ENCODE peak calls at places on chromosome 7, in six cellular contexts. One of them, this sample, is unnamed.

GRCh38 chr7:151286148-151286547 is 37.7 kb upstream of the SMARCD3 start:
- DNase-seq in NCI-H1105 treated with DMSO at 0.1 percent for 48 hours: no peak
- DNase-seq in fibroblast of mammary gland: no peak
- DNase-seq in smooth muscle cell of the brain vasculature: no peak
- DNase-seq in cardiac muscle cell: no peak
- DNase-seq in NCI-H1436: no peak
- DNase-seq in this sample: no peak

GRCh38 chr7:106086062-106086461 is 26.1 kb downstream of the SYPL1 start:
- DNase-seq in NCI-H1105 treated with DMSO at 0.1 percent for 48 hours: no peak
- DNase-seq in fibroblast of mammary gland: no peak
- DNase-seq in smooth muscle cell of the brain vasculature: no peak
- DNase-seq in cardiac muscle cell: no peak
- DNase-seq in NCI-H1436: no peak
- DNase-seq in this sample: no peak

GRCh38 chr7:95910341-95910740 is 138.0 kb downstream of the DYNC1I1 start:
- DNase-seq in NCI-H1105 treated with DMSO at 0.1 percent for 48 hours: no peak
- DNase-seq in fibroblast of mammary gland: no peak
- DNase-seq in smooth muscle cell of the brain vasculature: no peak
- DNase-seq in cardiac muscle cell: no peak
- DNase-seq in NCI-H1436: no peak
- DNase-seq in this sample: no peak

GRCh38 chr7:91126762-91127161 is 137.5 kb upstream of the FZD1 start:
- DNase-seq in NCI-H1105 treated with DMSO at 0.1 percent for 48 hours: no peak
- DNase-seq in fibroblast of mammary gland: no peak
- DNase-seq in smooth muscle cell of the brain vasculature: no peak
- DNase-seq in cardiac muscle cell: no peak
- DNase-seq in NCI-H1436: no peak
- DNase-seq in this sample: no peak

GRCh38 chr7:150901160-150902035 is 49.1 kb downstream of the AOC1 start:
- DNase-seq in NCI-H1105 treated with DMSO at 0.1 percent for 48 hours: peak; percentile 54
- DNase-seq in fibroblast of mammary gland: no peak
- DNase-seq in smooth muscle cell of the brain vasculature: no peak
- DNase-seq in cardiac muscle cell: no peak
- DNase-seq in NCI-H1436: no peak
- DNase-seq in this sample: no peak

GRCh38 chr7:22202141-22202540 is 154.8 kb downstream of the RAPGEF5 start:
- DNase-seq in NCI-H1105 treated with DMSO at 0.1 percent for 48 hours: no peak
- DNase-seq in fibroblast of mammary gland: no peak
- DNase-seq in smooth muscle cell of the brain vasculature: no peak
- DNase-seq in cardiac muscle cell: no peak
- DNase-seq in NCI-H1436: no peak
- DNase-seq in this sample: peak; percentile 35

GRCh38 chr7:21603972-21604749 is 61.3 kb downstream of the DNAH11 start:
- DNase-seq in NCI-H1105 treated with DMSO at 0.1 percent for 48 hours: no peak
- DNase-seq in fibroblast of mammary gland: no peak
- DNase-seq in smooth muscle cell of the brain vasculature: no peak
- DNase-seq in cardiac muscle cell: no peak
- DNase-seq in NCI-H1436: no peak
- DNase-seq in this sample: no peak

GRCh38 chr7:138935438-138936079 is 45.6 kb downstream of the KIAA1549 start:
- DNase-seq in NCI-H1105 treated with DMSO at 0.1 percent for 48 hours: no peak
- DNase-seq in fibroblast of mammary gland: peak; percentile 92
- DNase-seq in smooth muscle cell of the brain vasculature: no peak
- DNase-seq in cardiac muscle cell: peak; percentile 45
- DNase-seq in NCI-H1436: peak; percentile 32
- DNase-seq in this sample: no peak

GRCh38 chr7:112012266-112012665 is 193.9 kb downstream of the DOCK4 start:
- DNase-seq in NCI-H1105 treated with DMSO at 0.1 percent for 48 hours: no peak
- DNase-seq in fibroblast of mammary gland: no peak
- DNase-seq in smooth muscle cell of the brain vasculature: no peak
- DNase-seq in cardiac muscle cell: no peak
- DNase-seq in NCI-H1436: no peak
- DNase-seq in this sample: no peak

GRCh38 chr7:107815254-107815882 is 12.3 kb upstream of the SLC26A3 start:
- DNase-seq in NCI-H1105 treated with DMSO at 0.1 percent for 48 hours: no peak
- DNase-seq in fibroblast of mammary gland: peak; percentile 3
- DNase-seq in smooth muscle cell of the brain vasculature: no peak
- DNase-seq in cardiac muscle cell: no peak
- DNase-seq in NCI-H1436: no peak
- DNase-seq in this sample: no peak

GRCh38 chr7:17581301-17581700 is 282.8 kb downstream of the AHR start:
- DNase-seq in NCI-H1105 treated with DMSO at 0.1 percent for 48 hours: no peak
- DNase-seq in fibroblast of mammary gland: no peak
- DNase-seq in smooth muscle cell of the brain vasculature: no peak
- DNase-seq in cardiac muscle cell: no peak
- DNase-seq in NCI-H1436: no peak
- DNase-seq in this sample: no peak

This sample was measured in testis.